ENCODE peak calls at places on chromosome 2, in six cellular contexts. R is cardiac septum; X is HTR-8/SVneo; O is occipital lobe; W is HFFc6; V is naive thymus-derived CD8-positive, alpha-beta T cell. P is an unnamed sample.

GRCh38 chr2:133484106-133484505 is 84.2 kb downstream of the NCKAP5 start:
- DNase-seq in V (no peak), O (no peak), X (no peak), R (no peak), W (peak), P (no peak)

GRCh38 chr2:54709341-54709809 is 14.1 kb upstream of the EML6 start:
- DNase-seq in R (no peak), X (no peak), W (no peak), V (no peak), O (no peak), P (no peak)

GRCh38 chr2:231890896-231891513 is 35.2 kb downstream of the NPPC start:
- DNase-seq in R (no peak), V (no peak), X (no peak), W (no peak), O (no peak), P (no peak)

GRCh38 chr2:42812899-42813479 is 20.6 kb upstream of the HAAO start:
- DNase-seq in V (no peak), R (no peak), X (no peak), O (no peak), W (peak), P (no peak)

GRCh38 chr2:171513719-171514160 is 8.5 kb upstream of the CYBRD1 start:
- DNase-seq in O (no peak), V (no peak), W (no peak), R (no peak), X (no peak), P (no peak)

GRCh38 chr2:186718122-186718521 is 24.3 kb downstream of the FAM171B start:
- DNase-seq in X (no peak), O (no peak), R (no peak), W (no peak), V (no peak), P (no peak)

GRCh38 chr2:128315122-128315828 is 3.4 kb downstream of the HS6ST1 start:
- DNase-seq in X (no peak), R (peak), W (no peak), O (no peak), V (no peak), P (no peak)

GRCh38 chr2:220279840-220280239 is 652.4 kb downstream of the SLC4A3 start:
- DNase-seq in W (peak), V (no peak), O (no peak), X (peak), R (no peak), P (no peak)

GRCh38 chr2:17615728-17616351 is 75.3 kb downstream of the VSNL1 start:
- DNase-seq in X (no peak), W (no peak), R (no peak), V (no peak), O (no peak), P (no peak)

GRCh38 chr2:17830053-17831034 is 14.1 kb downstream of the MSGN1 start:
- DNase-seq in W (peak), V (no peak), X (peak), R (peak), O (peak), P (peak)

GRCh38 chr2:178072383-178073301 is at the start of gene PDE11A:
- DNase-seq in R (peak), X (peak), W (peak), V (no peak), O (peak), P (peak)

GRCh38 chr2:96158554-96158940 is 13.3 kb upstream of the DUSP2 start:
- DNase-seq in R (peak), W (no peak), O (no peak), V (no peak), X (no peak), P (no peak)

GRCh38 chr2:108870069-108870644 is 83.6 kb downstream of the CCDC138 start:
- DNase-seq in W (no peak), V (no peak), X (no peak), R (no peak), O (no peak), P (no peak)

GRCh38 chr2:210938228-210938627 is 381.8 kb downstream of the CPS1 start:
- DNase-seq in V (no peak), R (no peak), X (no peak), O (no peak), W (no peak), P (no peak)

GRCh38 chr2:25039126-25039525 is 2.8 kb upstream of the EFR3B start:
- DNase-seq in O (no peak), W (no peak), X (no peak), R (peak), V (no peak), P (no peak)

GRCh38 chr2:27591745-27592144 is 8.9 kb downstream of the ZNF512 start:
- DNase-seq in R (no peak), W (no peak), O (no peak), V (no peak), X (no peak), P (no peak)

GRCh38 chr2:85785027-85785822 is 31.4 kb downstream of the ATOH8 start:
- DNase-seq in W (peak), O (no peak), X (no peak), V (no peak), R (no peak), P (peak)

GRCh38 chr2:17771956-17772355 is 18.0 kb downstream of the GEN1 start:
- DNase-seq in R (no peak), W (no peak), V (no peak), X (no peak), O (no peak), P (no peak)

GRCh38 chr2:8125741-8126691 is 555.8 kb upstream of the ID2 start:
- DNase-seq in O (no peak), W (no peak), V (no peak), X (no peak), R (no peak), P (no peak)

GRCh38 chr2:19614066-19614465 is 255.6 kb upstream of the OSR1 start:
- DNase-seq in O (no peak), X (no peak), R (no peak), W (peak), V (no peak), P (no peak)

GRCh38 chr2:206693399-206694137 is 24.6 kb downstream of the DYTN start:
- DNase-seq in X (peak), R (no peak), O (peak), W (peak), V (peak), P (peak)

GRCh38 chr2:23545391-23545790 is 160.4 kb downstream of the KLHL29 start:
- DNase-seq in O (no peak), V (no peak), W (peak), R (no peak), X (peak), P (peak)

GRCh38 chr2:217934321-217935131 is 68.3 kb downstream of the TNS1 start:
- DNase-seq in R (no peak), W (peak), X (peak), V (no peak), O (peak), P (peak)

GRCh38 chr2:91477731-91478672 is 2786.5 kb downstream of the RPIA start:
- DNase-seq in W (no peak), V (peak), R (peak), X (no peak), O (no peak), P (peak)

GRCh38 chr2:136894007-136894634 is 128.8 kb downstream of the THSD7B start:
- DNase-seq in V (no peak), X (no peak), R (no peak), W (no peak), O (no peak), P (no peak)

GRCh38 chr2:7467782-7468447 is 550.7 kb downstream of the RNF144A start:
- DNase-seq in O (no peak), V (peak), R (no peak), W (no peak), X (no peak), P (no peak)

GRCh38 chr2:950627-950992 is at the start of gene SNTG2:
- DNase-seq in V (peak), W (no peak), X (no peak), O (no peak), R (no peak), P (no peak)

GRCh38 chr2:102592601-102593000 is 26.8 kb upstream of the SLC9A2 start:
- DNase-seq in R (no peak), O (no peak), W (no peak), V (no peak), X (no peak), P (no peak)

GRCh38 chr2:226795281-226796011 is 4.2 kb downstream of the IRS1 start:
- DNase-seq in X (no peak), V (no peak), R (peak), O (no peak), W (peak), P (no peak)

GRCh38 chr2:137769406-137769805 is 194.9 kb upstream of the HNMT start:
- DNase-seq in W (no peak), R (no peak), O (no peak), X (no peak), V (no peak), P (no peak)

GRCh38 chr2:40105593-40105992 is 326.5 kb upstream of the THUMPD2 start:
- DNase-seq in V (no peak), X (no peak), R (no peak), W (no peak), O (no peak), P (no peak)

GRCh38 chr2:159362816-159363251 is 76.3 kb upstream of the WDSUB1 start:
- DNase-seq in W (peak), R (no peak), V (no peak), O (no peak), X (no peak), P (no peak)

GRCh38 chr2:237541242-237541641 is 25.1 kb upstream of the PRLH start:
- DNase-seq in R (no peak), V (no peak), W (no peak), X (no peak), O (no peak), P (no peak)

GRCh38 chr2:239160226-239161143 is 240.3 kb downstream of the HDAC4 start:
- DNase-seq in X (no peak), W (no peak), V (no peak), O (no peak), R (peak), P (peak)

GRCh38 chr2:172580544-172580943 is 24.7 kb downstream of the PDK1 start:
- DNase-seq in R (no peak), W (no peak), O (no peak), X (no peak), V (no peak), P (no peak)

GRCh38 chr2:57570961-57571360 is 475.6 kb upstream of the VRK2 start:
- DNase-seq in W (no peak), V (no peak), R (no peak), O (no peak), X (no peak), P (no peak)

GRCh38 chr2:130341562-130342019 is 1.1 kb upstream of the IMP4 start:
- DNase-seq in W (no peak), X (no peak), O (no peak), R (no peak), V (peak), P (no peak)

GRCh38 chr2:202102425-202103005 is 29.5 kb downstream of the KIAA2012 start:
- DNase-seq in O (no peak), V (no peak), R (no peak), X (no peak), W (no peak), P (no peak)

GRCh38 chr2:85997016-85997970 is 108.4 kb downstream of the POLR1A start:
- DNase-seq in O (no peak), R (peak), V (no peak), X (no peak), W (peak), P (no peak)

GRCh38 chr2:181785677-181786344 is 105.5 kb upstream of the NEUROD1 start:
- DNase-seq in V (no peak), R (no peak), W (peak), O (no peak), X (peak), P (no peak)

P was measured in H54.